ENCODE peak calls at places on chromosomes 7 and 10, in eight cellular contexts. B is transverse colon, S is cardiac muscle cell, V is BJ, Z is MCF 10A, J is IMR-90, U is tibial nerve, P is upper lobe of right lung. M is an unnamed sample.

GRCh38 chr10:23643396-23643795 is 204.5 kb downstream of the OTUD1 start:
- DNase-seq in B (peak; percentile 7), S (no peak), V (no peak), Z (peak; percentile 26), J (no peak), U (no peak), P (no peak), M (no peak)

GRCh38 chr7:28228386-28228785 is 47.8 kb upstream of the JAZF1 start:
- DNase-seq in B (no peak), S (peak; percentile 7), V (no peak), Z (no peak), J (no peak), U (no peak), P (no peak), M (no peak)

GRCh38 chr10:102837230-102837721 is at the start of gene CYP17A1:
- DNase-seq in B (no peak), S (peak; percentile 65), V (no peak), Z (no peak), J (no peak), U (no peak), P (peak; percentile 77), M (no peak)

GRCh38 chr7:132430041-132430440 is 146.2 kb downstream of the PLXNA4 start:
- DNase-seq in B (no peak), S (no peak), V (no peak), Z (no peak), J (no peak), U (no peak), P (no peak), M (no peak)

GRCh38 chr7:135088566-135088965 is 59.3 kb upstream of the TMEM140 start:
- DNase-seq in B (no peak), S (no peak), V (no peak), Z (no peak), J (no peak), U (no peak), P (no peak), M (no peak)

GRCh38 chr10:14391342-14391741 is 60.6 kb upstream of the FRMD4A start:
- DNase-seq in B (no peak), S (no peak), V (no peak), Z (no peak), J (no peak), U (no peak), P (no peak), M (no peak)

GRCh38 chr10:22927661-22928403 is at the start of gene ARMC3:
- DNase-seq in B (peak; percentile 38), S (peak; percentile 74), V (no peak), Z (no peak), J (no peak), U (no peak), P (peak; percentile 84), M (peak; percentile 88)

GRCh38 chr10:69631566-69631965 is 1.5 kb downstream of the FAM241B start:
- DNase-seq in B (no peak), S (no peak), V (no peak), Z (no peak), J (no peak), U (no peak), P (no peak), M (no peak)

GRCh38 chr10:53765311-53765710 is 992.7 kb upstream of the MBL2 start:
- DNase-seq in B (no peak), S (no peak), V (no peak), Z (peak; percentile 28), J (no peak), U (no peak), P (no peak), M (no peak)

GRCh38 chr7:83613232-83613631 is 35.7 kb downstream of the SEMA3E start:
- DNase-seq in B (no peak), S (no peak), V (no peak), Z (no peak), J (no peak), U (no peak), P (no peak), M (no peak)

GRCh38 chr7:130794619-130794922 is 60.6 kb upstream of the KLF14 start:
- DNase-seq in B (no peak), S (no peak), V (no peak), Z (no peak), J (no peak), U (no peak), P (no peak), M (no peak)

GRCh38 chr10:80471715-80472233 is 17.7 kb downstream of the TSPAN14 start:
- DNase-seq in B (no peak), S (no peak), V (no peak), Z (peak; percentile 95), J (no peak), U (no peak), P (no peak), M (peak; percentile 73)

GRCh38 chr10:91604462-91604935 is 28.4 kb downstream of the PPP1R3C start:
- DNase-seq in B (no peak), S (peak; percentile 34), V (no peak), Z (no peak), J (no peak), U (no peak), P (no peak), M (no peak)
- TF ChIP-seq CTCF in B (no peak), S (peak; percentile 25), V (peak; percentile 47), Z (no peak), J (peak; percentile 26), U (no peak), P (peak; percentile 24), M (no peak)

DNA sequence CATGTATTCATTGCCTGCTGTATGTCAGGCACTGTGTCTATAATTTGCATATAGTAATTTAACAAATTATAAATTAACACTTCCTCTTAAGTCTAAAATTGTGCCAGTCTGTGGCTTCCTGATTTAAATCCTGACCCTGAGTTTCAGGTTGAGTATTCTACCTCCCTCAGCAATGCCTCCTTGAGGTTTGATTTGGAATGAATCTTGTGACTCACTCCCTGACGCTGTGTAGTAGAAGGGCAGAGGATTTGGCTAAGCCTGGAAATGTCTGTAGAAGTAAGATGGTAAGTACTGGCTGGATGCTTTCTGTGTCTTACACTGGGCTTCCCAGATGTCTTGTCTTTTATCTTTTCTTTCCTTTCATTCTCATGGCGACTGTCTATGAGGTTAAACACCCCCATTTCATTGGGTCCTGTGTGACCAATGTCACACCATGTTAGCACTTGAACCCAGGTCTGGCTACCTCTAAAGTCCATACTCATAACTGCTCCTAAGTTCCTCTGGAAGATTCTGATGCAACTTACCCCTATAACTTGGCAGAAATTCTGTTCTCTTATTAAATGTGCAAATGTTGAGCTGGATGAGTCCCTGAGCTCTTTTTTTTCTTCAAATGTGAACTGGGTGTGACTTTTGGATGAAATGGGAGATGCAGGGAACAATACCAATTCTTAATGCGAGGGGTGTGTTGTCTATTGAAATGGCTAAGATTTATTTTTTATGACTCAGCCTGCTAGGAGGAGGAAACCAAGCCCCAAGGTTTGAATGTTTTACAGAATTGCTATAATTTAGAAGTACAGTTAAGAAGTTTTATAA is 48.5 kb downstream of the PLCE1 start:
- DNase-seq in B (no peak), S (peak; percentile 76), V (peak; percentile 89), Z (peak; percentile 54), J (peak; percentile 79), U (no peak), P (no peak), M (peak; percentile 25)
- TF ChIP-seq CTCF in B (peak; percentile 50), S (peak; percentile 32), V (peak; percentile 43), Z (peak; percentile 17), J (peak; percentile 35), U (no peak), P (no peak), M (no peak)

GRCh38 chr10:86803156-86803555 is 46.7 kb downstream of the BMPR1A start:
- DNase-seq in B (no peak), S (peak; percentile 38), V (no peak), Z (no peak), J (no peak), U (no peak), P (no peak), M (no peak)
- TF ChIP-seq CTCF in B (no peak), S (no peak), V (no peak), Z (no peak), J (no peak), U (no peak), P (no peak), M (no peak)

GRCh38 chr7:70040971-70041766 is 442.9 kb downstream of the AUTS2 start:
- DNase-seq in B (no peak), S (peak; percentile 70), V (no peak), Z (no peak), J (no peak), U (no peak), P (no peak), M (no peak)
- TF ChIP-seq CTCF in B (no peak), S (peak; percentile 46), V (no peak), Z (no peak), J (no peak), U (no peak), P (peak; percentile 52), M (no peak)

GRCh38 chr10:248307-248706 is 113.1 kb downstream of the ZMYND11 start:
- DNase-seq in B (no peak), S (no peak), V (no peak), Z (no peak), J (no peak), U (no peak), P (no peak), M (no peak)

GRCh38 chr10:251982-252582 is 116.8 kb downstream of the ZMYND11 start:
- DNase-seq in B (no peak), S (no peak), V (no peak), Z (no peak), J (no peak), U (no peak), P (no peak), M (no peak)

GRCh38 chr10:244227-244626 is 109.0 kb downstream of the ZMYND11 start:
- DNase-seq in B (no peak), S (no peak), V (no peak), Z (no peak), J (no peak), U (no peak), P (no peak), M (no peak)

GRCh38 chr10:246431-246830 is 111.2 kb downstream of the ZMYND11 start:
- DNase-seq in B (no peak), S (no peak), V (no peak), Z (no peak), J (no peak), U (no peak), P (no peak), M (no peak)

DNA sequence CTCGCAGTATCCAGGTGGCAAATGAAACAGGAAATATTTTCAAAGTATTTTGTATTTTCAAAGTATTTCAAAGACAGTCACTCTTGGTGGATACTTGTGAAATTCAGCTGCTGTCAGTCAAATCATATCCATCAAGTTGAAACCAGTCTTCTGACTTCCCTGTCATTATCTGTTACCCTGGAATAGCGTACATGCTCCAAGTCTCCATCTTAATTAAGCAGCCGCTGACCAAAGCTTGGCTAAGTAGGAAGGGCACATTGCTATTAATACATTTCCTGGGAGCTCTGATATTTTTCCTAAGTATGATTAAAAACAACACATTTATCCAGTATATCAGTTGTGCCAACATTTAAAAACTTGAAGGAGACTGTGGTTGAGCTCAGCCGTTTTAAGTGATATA is 112.2 kb downstream of the ZMYND11 start:
- DNase-seq in B (no peak), S (no peak), V (no peak), Z (no peak), J (no peak), U (no peak), P (no peak), M (no peak)
- TF ChIP-seq CTCF in B (no peak), S (no peak), V (no peak), Z (no peak), J (no peak), U (no peak), P (no peak), M (no peak)

DNA sequence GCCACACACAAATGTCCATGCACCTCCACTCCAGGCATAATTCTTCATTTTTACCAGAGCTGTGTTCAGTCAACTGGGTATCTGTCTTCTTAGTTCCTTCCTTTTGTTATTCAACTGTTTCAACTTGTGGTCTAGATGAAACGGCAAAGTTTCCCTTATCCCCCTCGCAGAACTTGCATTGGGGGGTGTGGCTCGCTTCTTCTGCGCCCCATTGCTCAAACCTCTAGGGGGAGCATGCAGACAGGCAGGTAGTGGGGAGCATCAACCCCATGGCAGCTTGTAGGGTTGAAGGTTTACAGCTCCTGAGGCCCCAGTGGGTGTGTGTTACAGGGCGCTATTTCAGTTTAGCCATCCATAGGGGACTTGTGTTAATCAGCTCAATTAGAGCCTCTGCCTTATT is 38.3 kb upstream of the COBL start:
- DNase-seq in B (no peak), S (no peak), V (no peak), Z (no peak), J (no peak), U (no peak), P (no peak), M (no peak)
- TF ChIP-seq CTCF in B (no peak), S (no peak), V (no peak), Z (no peak), J (no peak), U (no peak), P (no peak), M (peak; percentile 47)